ENCODE peak calls at places on chromosomes 13 and 19, in five cellular contexts. Y is heart right ventricle, L is brain microvascular endothelial cell, E is astrocyte, O is Peyer's patch. W is an unnamed sample.

GRCh38 chr19:31233288-31233687 is 115.9 kb downstream of the TSHZ3 start:
- DNase-seq in L (no peak), Y (no peak), O (no peak), E (no peak), W (no peak)

GRCh38 chr13:36432106-36432544 is at the start of gene CCNA1:
- DNase-seq in E (no peak), O (no peak), L (no peak), Y (peak), W (no peak)

GRCh38 chr19:49201042-49201441 is 43.5 kb downstream of the TRPM4 start:
- DNase-seq in O (no peak), Y (no peak), L (no peak), E (no peak), W (no peak)

GRCh38 chr13:49651775-49652690 is 23.7 kb downstream of the ARL11 start:
- DNase-seq in E (no peak), O (no peak), L (no peak), Y (no peak), W (no peak)

GRCh38 chr19:51777570-51778460 is 16.8 kb downstream of the FPR2 start:
- DNase-seq in O (no peak), Y (peak), L (peak), E (peak), W (no peak)

GRCh38 chr13:82717249-82717648 is 1165.0 kb downstream of the SLITRK1 start:
- DNase-seq in Y (no peak), O (no peak), E (peak), L (peak), W (no peak)

GRCh38 chr19:43101950-43102349 is 19.4 kb upstream of the PSG2 start:
- DNase-seq in Y (no peak), E (no peak), O (no peak), L (no peak), W (no peak)

GRCh38 chr13:75195479-75196111 is 286.4 kb downstream of the TBC1D4 start:
- DNase-seq in L (peak), Y (no peak), E (no peak), O (no peak), W (no peak)

GRCh38 chr13:59901191-59901590 is 262.5 kb downstream of the DIAPH3 start:
- DNase-seq in L (no peak), Y (no peak), E (no peak), O (no peak), W (no peak)

GRCh38 chr13:47846886-47847285 is 154.2 kb downstream of the SUCLA2 start:
- DNase-seq in E (no peak), O (no peak), L (peak), Y (no peak), W (no peak)

GRCh38 chr13:65943711-65944110 is 1286.4 kb downstream of the PCDH9 start:
- DNase-seq in L (no peak), O (no peak), Y (no peak), E (peak), W (no peak)

GRCh38 chr19:15836345-15836594 is 20.8 kb upstream of the OR10H1 start:
- DNase-seq in E (peak), Y (no peak), O (no peak), L (peak), W (no peak)

GRCh38 chr19:7832781-7833180 is 2.8 kb downstream of the EVI5L start:
- DNase-seq in Y (no peak), E (no peak), O (no peak), L (no peak), W (no peak)

GRCh38 chr19:39277598-39277997 is 9.4 kb downstream of the IFNL2 start:
- DNase-seq in O (no peak), L (peak), Y (no peak), E (no peak), W (no peak)

GRCh38 chr19:35395762-35396199 is 24.9 kb downstream of the GPR42 start:
- DNase-seq in Y (peak), L (no peak), E (no peak), O (peak), W (no peak)

GRCh38 chr19:49534632-49535385 is 7.0 kb downstream of the RCN3 start:
- DNase-seq in Y (no peak), O (no peak), E (no peak), L (no peak), W (no peak)

GRCh38 chr19:31535691-31536460 is 186.6 kb upstream of the TSHZ3 start:
- DNase-seq in E (no peak), O (no peak), L (no peak), Y (no peak), W (no peak)

GRCh38 chr13:71760226-71760591 is 106.8 kb downstream of the DACH1 start:
- DNase-seq in L (no peak), Y (no peak), E (no peak), O (no peak), W (no peak)

GRCh38 chr13:91879360-91879759 is 480.9 kb downstream of the GPC5 start:
- DNase-seq in L (no peak), Y (no peak), E (no peak), O (no peak), W (no peak)

GRCh38 chr19:27974082-27974513 is 1238.9 kb downstream of the UQCRFS1 start:
- DNase-seq in O (no peak), Y (no peak), L (peak), E (peak), W (no peak)

GRCh38 chr19:8204961-8205360 is 4.2 kb upstream of the CERS4 start:
- DNase-seq in Y (no peak), O (no peak), L (no peak), E (no peak), W (no peak)

GRCh38 chr13:27635256-27635655 is 13.6 kb downstream of the POLR1D start:
- DNase-seq in Y (no peak), L (no peak), O (no peak), E (no peak), W (no peak)

GRCh38 chr13:40172149-40172591 is 494.3 kb downstream of the FOXO1 start:
- DNase-seq in O (no peak), Y (no peak), E (no peak), L (no peak), W (no peak)

GRCh38 chr13:113365551-113365971 is 1.6 kb upstream of the GRTP1 start:
- DNase-seq in O (no peak), L (no peak), E (no peak), Y (no peak), W (no peak)

GRCh38 chr13:63517376-63517775 is 2101.7 kb upstream of the PCDH20 start:
- DNase-seq in O (no peak), L (no peak), E (peak), Y (no peak), W (no peak)

GRCh38 chr13:48333976-48334375 is 30.4 kb downstream of the RB1 start:
- DNase-seq in L (no peak), E (peak), Y (no peak), O (no peak), W (no peak)

GRCh38 chr19:932647-933552 is 7.1 kb downstream of the ARID3A start:
- DNase-seq in Y (peak), O (peak), L (peak), E (peak), W (no peak)

GRCh38 chr13:39283062-39283461 is 244.8 kb downstream of the NHLRC3 start:
- DNase-seq in L (no peak), E (no peak), O (no peak), Y (no peak), W (no peak)

GRCh38 chr13:19586904-19587634 is 25.7 kb upstream of the TPTE2 start:
- DNase-seq in O (no peak), L (no peak), Y (peak), E (peak), W (peak)

GRCh38 chr19:49677232-49677881 is at the start of gene PRMT1:
- DNase-seq in Y (peak), O (no peak), L (no peak), E (no peak), W (peak)

GRCh38 chr13:98976338-98976737 is 1.5 kb downstream of the DOCK9 start:
- DNase-seq in Y (no peak), E (peak), O (no peak), L (no peak), W (no peak)

GRCh38 chr13:111595791-111596190 is 275.3 kb downstream of the TEX29 start:
- DNase-seq in L (no peak), E (no peak), Y (no peak), O (no peak), W (no peak)
- TF ChIP-seq CTCF in L (no peak), E (no peak), Y (no peak), O (no peak), W (no peak)

GRCh38 chr13:32334676-32335075 is 19.4 kb downstream of the BRCA2 start:
- DNase-seq in O (no peak), Y (no peak), L (no peak), E (no peak), W (no peak)

GRCh38 chr13:32330438-32330837 is 15.1 kb downstream of the BRCA2 start:
- DNase-seq in Y (no peak), L (peak), E (peak), O (no peak), W (no peak)
- TF ChIP-seq CTCF in Y (no peak), L (no peak), E (no peak), O (no peak), W (no peak)

DNA sequence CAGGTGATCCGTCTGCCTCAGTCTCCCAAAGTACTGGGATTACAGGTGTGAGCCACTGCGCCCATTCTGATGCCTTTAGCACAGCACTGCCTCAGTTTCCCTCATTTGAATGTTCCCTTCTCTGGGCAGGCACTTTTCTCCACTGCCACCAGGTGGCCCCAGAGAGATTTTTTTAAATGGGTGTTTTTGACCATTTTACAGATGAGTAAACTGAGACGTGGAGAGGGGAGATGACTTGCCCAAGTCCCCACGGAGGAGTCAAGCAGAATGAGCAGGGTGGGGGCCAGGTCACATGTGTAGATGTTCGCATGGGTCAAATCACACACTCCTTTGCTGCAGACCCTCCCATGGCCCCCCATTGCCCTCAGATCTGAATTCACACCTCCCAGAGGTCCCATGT is 3.2 kb upstream of the PDE4C start:
- DNase-seq in Y (no peak), E (no peak), L (no peak), O (no peak), W (no peak)
- TF ChIP-seq CTCF in Y (no peak), E (no peak), L (peak), O (peak), W (peak)

GRCh38 chr19:3252650-3253049 is 28.2 kb downstream of the CELF5 start:
- DNase-seq in L (no peak), E (no peak), O (no peak), Y (no peak), W (no peak)

GRCh38 chr19:3249408-3249807 is 24.9 kb downstream of the CELF5 start:
- DNase-seq in E (no peak), O (no peak), L (no peak), Y (no peak), W (no peak)

GRCh38 chr19:3251229-3251628 is 26.8 kb downstream of the CELF5 start:
- DNase-seq in L (no peak), Y (no peak), E (no peak), O (no peak), W (no peak)

GRCh38 chr19:3248728-3249315 is 24.4 kb downstream of the CELF5 start:
- DNase-seq in O (no peak), E (no peak), L (no peak), Y (no peak), W (no peak)

DNA sequence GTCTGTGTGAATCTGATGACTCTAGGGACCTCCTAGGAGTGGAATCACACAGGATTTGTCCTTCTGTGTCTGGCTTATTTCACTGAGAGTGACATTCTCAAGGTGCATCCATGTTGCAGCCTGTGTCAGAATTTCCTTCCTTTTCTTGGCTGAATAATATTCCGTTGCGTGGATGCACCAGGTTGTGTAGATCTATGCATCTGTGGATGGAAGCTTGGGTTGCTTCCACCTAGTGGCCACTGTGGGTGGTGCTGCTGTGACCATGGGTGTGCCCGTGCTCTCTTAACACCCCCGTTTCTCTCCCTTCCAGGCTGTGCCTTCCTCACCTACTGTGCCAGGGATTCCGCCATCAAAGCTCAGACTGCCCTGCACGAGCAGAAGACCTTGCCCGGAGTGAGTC is 26.2 kb downstream of the CELF5 start:
- DNase-seq in O (no peak), E (no peak), Y (no peak), L (no peak), W (peak)
- TF ChIP-seq CTCF in O (peak), E (peak), Y (no peak), L (peak), W (peak)

GRCh38 chr19:14031719-14032480 is at the start of gene IL27RA:
- DNase-seq in Y (peak), O (peak), L (peak), E (peak), W (peak)
- TF ChIP-seq CTCF in Y (peak), O (peak), L (peak), E (peak), W (peak)

DNA sequence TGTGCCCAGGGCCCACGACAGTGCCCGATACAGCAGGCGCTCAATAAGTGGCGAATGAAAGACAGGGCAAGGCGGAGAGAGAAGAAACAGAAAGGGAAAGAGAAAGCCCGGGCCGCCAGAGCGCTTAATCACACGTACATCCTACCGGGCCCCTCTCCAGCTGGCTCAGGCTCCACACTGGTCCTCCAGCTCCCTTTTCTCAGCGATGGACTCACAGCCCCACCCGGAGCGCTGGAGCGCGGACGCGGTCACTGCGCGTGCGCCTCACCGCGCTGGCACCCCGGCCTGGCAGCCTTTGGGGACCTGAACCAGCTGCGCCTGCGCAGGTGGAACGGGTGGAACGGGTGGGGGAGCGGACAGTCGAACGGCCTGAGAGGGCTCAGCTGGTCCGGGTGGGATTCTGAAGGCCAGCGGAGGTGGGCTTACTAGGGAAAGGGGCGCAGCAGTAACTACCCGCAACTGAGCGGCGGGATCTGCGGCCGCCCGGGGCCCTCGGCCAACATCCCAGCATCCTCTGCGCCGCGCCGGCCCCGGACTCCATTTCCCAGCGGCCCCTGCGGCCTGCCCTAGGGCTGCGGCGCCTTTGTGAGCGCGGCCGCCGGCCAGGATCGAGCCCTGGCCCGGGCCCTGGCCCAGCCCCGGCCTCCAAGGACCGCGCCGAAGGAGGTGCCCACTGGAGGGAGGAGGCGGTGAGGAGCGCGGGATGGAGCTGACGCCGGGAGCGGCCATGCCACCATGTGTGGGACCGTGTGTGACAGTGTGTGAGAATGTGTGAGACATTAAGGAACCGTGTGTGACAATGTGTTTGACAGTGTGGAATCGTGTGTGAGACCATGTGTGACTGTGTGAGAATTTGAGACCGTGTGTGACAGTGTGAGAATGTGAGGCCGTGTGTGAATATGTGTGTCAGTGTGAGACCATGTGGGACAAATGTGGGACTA is at the start of gene ZNF583:
- DNase-seq in E (peak), O (peak), L (peak), Y (peak), W (peak)
- TF ChIP-seq CTCF in E (no peak), O (no peak), L (no peak), Y (no peak), W (no peak)

GRCh38 chr13:51585234-51585672 is 991 bp downstream of the WDFY2 start:
- DNase-seq in L (peak), E (no peak), O (no peak), Y (no peak), W (no peak)
- TF ChIP-seq CTCF in L (no peak), E (no peak), O (no peak), Y (no peak), W (no peak)

GRCh38 chr13:109899748-109900147 is 113.4 kb upstream of the IRS2 start:
- DNase-seq in E (no peak), O (no peak), L (no peak), Y (no peak), W (no peak)

GRCh38 chr13:109910131-109910530 is 123.7 kb upstream of the IRS2 start:
- DNase-seq in O (no peak), E (no peak), L (no peak), Y (no peak), W (no peak)

GRCh38 chr13:109900320-109900719 is 113.9 kb upstream of the IRS2 start:
- DNase-seq in E (no peak), O (no peak), L (no peak), Y (no peak), W (no peak)

GRCh38 chr13:109900723-109901122 is 114.3 kb upstream of the IRS2 start:
- DNase-seq in O (no peak), L (no peak), Y (no peak), E (no peak), W (no peak)

DNA sequence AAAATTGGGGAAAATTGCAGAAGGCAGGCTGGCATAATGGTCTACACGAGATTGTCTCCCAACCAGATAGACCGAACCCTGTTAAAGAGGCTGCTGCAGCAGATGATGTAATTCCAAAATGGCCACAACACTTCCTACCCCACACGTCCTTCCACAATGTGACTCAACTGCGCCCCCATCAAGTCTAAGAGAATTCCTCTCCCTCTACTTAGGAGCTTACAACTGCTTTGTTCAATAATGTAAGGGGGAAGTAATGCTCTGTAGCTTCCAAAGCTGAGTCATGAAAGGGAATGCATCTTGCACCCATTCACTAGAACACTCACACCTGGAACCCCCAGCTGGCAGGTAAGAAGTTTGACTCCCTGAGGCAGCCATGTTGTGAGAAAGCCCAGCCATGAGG is 117.8 kb upstream of the IRS2 start:
- DNase-seq in O (no peak), E (no peak), Y (no peak), L (no peak), W (no peak)
- TF ChIP-seq CTCF in O (no peak), E (no peak), Y (no peak), L (peak), W (no peak)

W was measured in natural killer cell.